ENCODE peak calls at places on chromosomes 12 and 14, in seven cellular contexts. One of them, this sample, is unnamed.

GRCh38 chr14:96852823-96853422 is 55.7 kb downstream of the VRK1 start:
- DNase-seq in H9: no peak
- DNase-seq in trophoblast cell: no peak
- DNase-seq in IMR-90: peak
- DNase-seq in neuronal stem cell: no peak
- DNase-seq in mesendoderm: peak
- DNase-seq in mesenchymal stem cell: peak
- DNase-seq in this sample: no peak

GRCh38 chr12:88985631-88986030 is 366.7 kb downstream of the DUSP6 start:
- DNase-seq in H9: no peak
- DNase-seq in trophoblast cell: no peak
- DNase-seq in IMR-90: peak
- DNase-seq in neuronal stem cell: no peak
- DNase-seq in mesendoderm: peak
- DNase-seq in mesenchymal stem cell: no peak
- DNase-seq in this sample: no peak

GRCh38 chr14:88551936-88552565 is 2.8 kb downstream of the PTPN21 start:
- DNase-seq in H9: peak
- DNase-seq in trophoblast cell: no peak
- DNase-seq in IMR-90: peak
- DNase-seq in neuronal stem cell: no peak
- DNase-seq in mesendoderm: peak
- DNase-seq in mesenchymal stem cell: peak
- DNase-seq in this sample: peak

GRCh38 chr12:638948-639557 is 24.2 kb downstream of the NINJ2 start:
- DNase-seq in H9: no peak
- DNase-seq in trophoblast cell: no peak
- DNase-seq in IMR-90: no peak
- DNase-seq in neuronal stem cell: no peak
- DNase-seq in mesendoderm: no peak
- DNase-seq in mesenchymal stem cell: no peak
- DNase-seq in this sample: no peak

GRCh38 chr12:32947203-32947795 is 50.7 kb upstream of the PKP2 start:
- DNase-seq in H9: no peak
- DNase-seq in trophoblast cell: no peak
- DNase-seq in IMR-90: no peak
- DNase-seq in neuronal stem cell: peak
- DNase-seq in mesendoderm: peak
- DNase-seq in mesenchymal stem cell: peak
- DNase-seq in this sample: no peak

GRCh38 chr14:92938235-92938875 is 15.4 kb downstream of the CHGA start:
- DNase-seq in H9: no peak
- DNase-seq in trophoblast cell: no peak
- DNase-seq in IMR-90: no peak
- DNase-seq in neuronal stem cell: no peak
- DNase-seq in mesendoderm: no peak
- DNase-seq in mesenchymal stem cell: no peak
- DNase-seq in this sample: no peak

GRCh38 chr14:50774542-50775267 is 56.3 kb downstream of the NIN start:
- DNase-seq in H9: no peak
- DNase-seq in trophoblast cell: no peak
- DNase-seq in IMR-90: peak
- DNase-seq in neuronal stem cell: no peak
- DNase-seq in mesendoderm: no peak
- DNase-seq in mesenchymal stem cell: peak
- DNase-seq in this sample: no peak

GRCh38 chr12:12081836-12082497 is 11.2 kb downstream of the BCL2L14 start:
- DNase-seq in H9: peak
- DNase-seq in trophoblast cell: no peak
- DNase-seq in IMR-90: peak
- DNase-seq in neuronal stem cell: peak
- DNase-seq in mesendoderm: peak
- DNase-seq in mesenchymal stem cell: peak
- DNase-seq in this sample: no peak

GRCh38 chr14:81231540-81231939 is 10.8 kb upstream of the GTF2A1 start:
- DNase-seq in H9: no peak
- DNase-seq in trophoblast cell: no peak
- DNase-seq in IMR-90: no peak
- DNase-seq in neuronal stem cell: no peak
- DNase-seq in mesendoderm: no peak
- DNase-seq in mesenchymal stem cell: no peak
- DNase-seq in this sample: no peak

GRCh38 chr12:65594373-65594772 is 229.9 kb upstream of the HMGA2 start:
- DNase-seq in H9: no peak
- DNase-seq in trophoblast cell: no peak
- DNase-seq in IMR-90: no peak
- DNase-seq in neuronal stem cell: peak
- DNase-seq in mesendoderm: peak
- DNase-seq in mesenchymal stem cell: no peak
- DNase-seq in this sample: no peak

GRCh38 chr14:64768401-64769095 is 64.3 kb downstream of the PLEKHG3 start:
- DNase-seq in H9: no peak
- DNase-seq in trophoblast cell: no peak
- DNase-seq in IMR-90: no peak
- DNase-seq in neuronal stem cell: no peak
- DNase-seq in mesendoderm: peak
- DNase-seq in mesenchymal stem cell: no peak
- DNase-seq in this sample: no peak

GRCh38 chr14:51628230-51628629 is 23.5 kb upstream of the FRMD6 start:
- DNase-seq in H9: no peak
- DNase-seq in trophoblast cell: no peak
- DNase-seq in IMR-90: no peak
- DNase-seq in neuronal stem cell: no peak
- DNase-seq in mesendoderm: no peak
- DNase-seq in mesenchymal stem cell: no peak
- DNase-seq in this sample: no peak

GRCh38 chr12:75086086-75087038 is 123.3 kb downstream of the KCNC2 start:
- DNase-seq in H9: no peak
- DNase-seq in trophoblast cell: no peak
- DNase-seq in IMR-90: peak
- DNase-seq in neuronal stem cell: no peak
- DNase-seq in mesendoderm: no peak
- DNase-seq in mesenchymal stem cell: peak
- DNase-seq in this sample: no peak

GRCh38 chr12:54051081-54051912 is 2.3 kb upstream of the HOXC4 start:
- DNase-seq in H9: no peak
- DNase-seq in trophoblast cell: no peak
- DNase-seq in IMR-90: no peak
- DNase-seq in neuronal stem cell: no peak
- DNase-seq in mesendoderm: no peak
- DNase-seq in mesenchymal stem cell: no peak
- DNase-seq in this sample: no peak

GRCh38 chr12:77766224-77766623 is 64.5 kb upstream of the NAV3 start:
- DNase-seq in H9: no peak
- DNase-seq in trophoblast cell: no peak
- DNase-seq in IMR-90: no peak
- DNase-seq in neuronal stem cell: no peak
- DNase-seq in mesendoderm: no peak
- DNase-seq in mesenchymal stem cell: no peak
- DNase-seq in this sample: no peak

GRCh38 chr14:69039287-69039628 is 60.2 kb upstream of the ACTN1 start:
- DNase-seq in H9: no peak
- DNase-seq in trophoblast cell: peak
- DNase-seq in IMR-90: peak
- DNase-seq in neuronal stem cell: no peak
- DNase-seq in mesendoderm: peak
- DNase-seq in mesenchymal stem cell: peak
- DNase-seq in this sample: no peak

GRCh38 chr12:59744564-59744963 is 148.7 kb downstream of the SLC16A7 start:
- DNase-seq in H9: no peak
- DNase-seq in trophoblast cell: no peak
- DNase-seq in IMR-90: no peak
- DNase-seq in neuronal stem cell: no peak
- DNase-seq in mesendoderm: no peak
- DNase-seq in mesenchymal stem cell: no peak
- DNase-seq in this sample: no peak

GRCh38 chr14:90023176-90023896 is 38.5 kb upstream of the KCNK13 start:
- DNase-seq in H9: no peak
- DNase-seq in trophoblast cell: no peak
- DNase-seq in IMR-90: peak
- DNase-seq in neuronal stem cell: no peak
- DNase-seq in mesendoderm: no peak
- DNase-seq in mesenchymal stem cell: peak
- DNase-seq in this sample: no peak

GRCh38 chr12:9388379-9388778 is 180.2 kb upstream of the PZP start:
- DNase-seq in H9: no peak
- DNase-seq in trophoblast cell: no peak
- DNase-seq in IMR-90: no peak
- DNase-seq in neuronal stem cell: no peak
- DNase-seq in mesendoderm: no peak
- DNase-seq in mesenchymal stem cell: no peak
- DNase-seq in this sample: no peak

GRCh38 chr14:69543341-69544249 is 31.1 kb downstream of the CCDC177 start:
- DNase-seq in H9: peak
- DNase-seq in trophoblast cell: peak
- DNase-seq in IMR-90: peak
- DNase-seq in neuronal stem cell: no peak
- DNase-seq in mesendoderm: peak
- DNase-seq in mesenchymal stem cell: peak
- DNase-seq in this sample: no peak

GRCh38 chr14:74324945-74325361 is 22.2 kb upstream of the ABCD4 start:
- DNase-seq in H9: peak
- DNase-seq in trophoblast cell: no peak
- DNase-seq in IMR-90: peak
- DNase-seq in neuronal stem cell: peak
- DNase-seq in mesendoderm: peak
- DNase-seq in mesenchymal stem cell: peak
- DNase-seq in this sample: peak

GRCh38 chr14:54374117-54374884 is 22.5 kb upstream of the CDKN3 start:
- DNase-seq in H9: no peak
- DNase-seq in trophoblast cell: no peak
- DNase-seq in IMR-90: peak
- DNase-seq in neuronal stem cell: no peak
- DNase-seq in mesendoderm: no peak
- DNase-seq in mesenchymal stem cell: no peak
- DNase-seq in this sample: no peak

GRCh38 chr12:46794593-46795190 is 31.1 kb downstream of the SLC38A4 start:
- DNase-seq in H9: no peak
- DNase-seq in trophoblast cell: no peak
- DNase-seq in IMR-90: no peak
- DNase-seq in neuronal stem cell: no peak
- DNase-seq in mesendoderm: no peak
- DNase-seq in mesenchymal stem cell: no peak
- DNase-seq in this sample: no peak

DNA sequence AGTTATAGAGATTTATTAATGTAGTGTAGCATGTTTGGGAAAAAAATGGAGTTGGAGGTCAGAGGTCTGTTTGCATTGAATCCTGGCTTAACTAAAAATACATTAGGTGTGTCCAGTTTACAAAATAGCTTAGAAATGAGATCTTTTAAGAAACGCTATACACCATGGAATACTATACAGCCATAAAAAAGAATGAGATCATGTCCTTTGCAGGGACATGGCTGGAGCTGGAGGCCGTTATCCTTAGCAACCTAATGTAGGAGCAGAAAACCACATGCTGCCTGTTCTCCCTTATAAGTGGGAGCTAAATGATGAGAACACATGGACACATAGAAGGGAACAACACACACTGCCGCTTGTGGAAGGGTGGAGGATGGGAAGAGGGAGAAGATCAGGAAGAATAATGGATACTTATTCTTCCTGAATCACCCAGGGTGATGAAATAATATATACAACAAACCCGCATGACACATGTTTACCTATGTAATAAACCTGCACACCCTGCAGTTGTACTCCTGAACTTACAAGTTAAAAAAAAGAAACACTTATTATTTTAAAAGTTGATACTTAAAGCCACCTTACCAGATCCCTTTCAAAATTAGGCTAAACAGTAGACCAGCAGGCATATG is 14.0 kb upstream of the MYRFL start:
- DNase-seq in H9: no peak
- DNase-seq in trophoblast cell: no peak
- DNase-seq in IMR-90: no peak
- DNase-seq in neuronal stem cell: no peak
- DNase-seq in mesendoderm: no peak
- DNase-seq in mesenchymal stem cell: no peak
- DNase-seq in this sample: no peak
- H4K8ac ChIP-seq in H9: no peak
- H4K8ac ChIP-seq in trophoblast cell: no peak
- H4K8ac ChIP-seq in IMR-90: no peak
- H4K8ac ChIP-seq in neuronal stem cell: no peak
- H4K8ac ChIP-seq in mesendoderm: no peak
- H4K8ac ChIP-seq in mesenchymal stem cell: no peak
- H4K8ac ChIP-seq in this sample: no peak

GRCh38 chr12:18737819-18738218 is at the start of the genes CAPZA3 and PLCZ1:
- DNase-seq in H9: no peak
- DNase-seq in trophoblast cell: no peak
- DNase-seq in IMR-90: no peak
- DNase-seq in neuronal stem cell: no peak
- DNase-seq in mesendoderm: no peak
- DNase-seq in mesenchymal stem cell: no peak
- DNase-seq in this sample: no peak
- H4K8ac ChIP-seq in H9: no peak
- H4K8ac ChIP-seq in trophoblast cell: no peak
- H4K8ac ChIP-seq in IMR-90: no peak
- H4K8ac ChIP-seq in neuronal stem cell: no peak
- H4K8ac ChIP-seq in mesendoderm: no peak
- H4K8ac ChIP-seq in mesenchymal stem cell: no peak
- H4K8ac ChIP-seq in this sample: no peak

GRCh38 chr12:119869720-119870119 is 7.4 kb downstream of the CIT start:
- DNase-seq in H9: no peak
- DNase-seq in trophoblast cell: no peak
- DNase-seq in IMR-90: peak
- DNase-seq in neuronal stem cell: no peak
- DNase-seq in mesendoderm: no peak
- DNase-seq in mesenchymal stem cell: peak
- DNase-seq in this sample: no peak
- H4K8ac ChIP-seq in H9: no peak
- H4K8ac ChIP-seq in trophoblast cell: no peak
- H4K8ac ChIP-seq in IMR-90: peak
- H4K8ac ChIP-seq in neuronal stem cell: no peak
- H4K8ac ChIP-seq in mesendoderm: no peak
- H4K8ac ChIP-seq in mesenchymal stem cell: peak
- H4K8ac ChIP-seq in this sample: no peak

GRCh38 chr14:22489957-22490950 is 98.8 kb downstream of the DAD1 start:
- DNase-seq in H9: no peak
- DNase-seq in trophoblast cell: no peak
- DNase-seq in IMR-90: no peak
- DNase-seq in neuronal stem cell: no peak
- DNase-seq in mesendoderm: no peak
- DNase-seq in mesenchymal stem cell: no peak
- DNase-seq in this sample: no peak

GRCh38 chr14:22487401-22487800 is 101.6 kb downstream of the DAD1 start:
- DNase-seq in H9: no peak
- DNase-seq in trophoblast cell: no peak
- DNase-seq in IMR-90: no peak
- DNase-seq in neuronal stem cell: no peak
- DNase-seq in mesendoderm: no peak
- DNase-seq in mesenchymal stem cell: no peak
- DNase-seq in this sample: no peak

GRCh38 chr14:22488522-22489246 is 100.3 kb downstream of the DAD1 start:
- DNase-seq in H9: no peak
- DNase-seq in trophoblast cell: no peak
- DNase-seq in IMR-90: no peak
- DNase-seq in neuronal stem cell: no peak
- DNase-seq in mesendoderm: no peak
- DNase-seq in mesenchymal stem cell: no peak
- DNase-seq in this sample: no peak

GRCh38 chr14:22489247-22489551 is 99.8 kb downstream of the DAD1 start:
- DNase-seq in H9: no peak
- DNase-seq in trophoblast cell: no peak
- DNase-seq in IMR-90: no peak
- DNase-seq in neuronal stem cell: no peak
- DNase-seq in mesendoderm: peak
- DNase-seq in mesenchymal stem cell: no peak
- DNase-seq in this sample: no peak

GRCh38 chr14:22487941-22488340 is 101.1 kb downstream of the DAD1 start:
- DNase-seq in H9: no peak
- DNase-seq in trophoblast cell: no peak
- DNase-seq in IMR-90: no peak
- DNase-seq in neuronal stem cell: no peak
- DNase-seq in mesendoderm: peak
- DNase-seq in mesenchymal stem cell: no peak
- DNase-seq in this sample: no peak
- H4K8ac ChIP-seq in H9: no peak
- H4K8ac ChIP-seq in trophoblast cell: no peak
- H4K8ac ChIP-seq in IMR-90: no peak
- H4K8ac ChIP-seq in neuronal stem cell: no peak
- H4K8ac ChIP-seq in mesendoderm: no peak
- H4K8ac ChIP-seq in mesenchymal stem cell: no peak
- H4K8ac ChIP-seq in this sample: no peak